ENCODE peak calls at places on chromosomes 6 and 20, in five cellular contexts. N is H1, A is SK-N-SH, I is GM12878, F is HepG2. T is an unnamed sample.
A peak's percentile ranks its signal among the peaks of the same experiment; 100 is the strongest.

GRCh38 chr6:155026366-155027045 is 31.4 kb downstream of the TIAM2 start:
- DNase-seq in I (no peak), F (peak; percentile 41), A (no peak), N (no peak), T (no peak)

GRCh38 chr20:51366155-51366886 is 176.2 kb downstream of the NFATC2 start:
- DNase-seq in F (no peak), I (no peak), A (no peak), N (no peak), T (no peak)

GRCh38 chr20:43658068-43658722 is 8.7 kb upstream of the MYBL2 start:
- DNase-seq in I (no peak), A (no peak), N (no peak), F (peak; percentile 79), T (no peak)

GRCh38 chr20:48822879-48823385 is 4.9 kb downstream of the PREX1 start:
- DNase-seq in N (no peak), I (peak; percentile 40), F (no peak), A (no peak), T (peak; percentile 70)

GRCh38 chr6:157542405-157542943 is 161.5 kb downstream of the ZDHHC14 start:
- DNase-seq in I (no peak), F (no peak), N (no peak), A (no peak), T (no peak)

GRCh38 chr6:105428342-105428957 is 25.6 kb upstream of the PREP start:
- DNase-seq in A (no peak), F (peak; percentile 92), N (no peak), I (no peak), T (no peak)

GRCh38 chr6:1832844-1833787 is 223.4 kb downstream of the FOXC1 start:
- DNase-seq in I (no peak), N (no peak), F (peak; percentile 52), A (peak; percentile 61), T (no peak)

GRCh38 chr6:1910621-1911407 is 301.1 kb downstream of the FOXC1 start:
- DNase-seq in I (no peak), A (no peak), N (no peak), F (no peak), T (no peak)

GRCh38 chr20:16004108-16004854 is 569.0 kb downstream of the KIF16B start:
- DNase-seq in N (no peak), F (no peak), I (no peak), A (no peak), T (no peak)

GRCh38 chr6:133983099-133983939 is 30.3 kb downstream of the TBPL1 start:
- DNase-seq in I (no peak), A (no peak), F (peak; percentile 28), N (no peak), T (peak; percentile 61)

GRCh38 chr6:170210651-170211403 is 80.1 kb downstream of the DLL1 start:
- DNase-seq in I (no peak), N (peak; percentile 39), F (no peak), A (peak; percentile 13), T (no peak)
- TF ChIP-seq GABPA in I (no peak), N (no peak), F (no peak), A (no peak), T (no peak)

DNA sequence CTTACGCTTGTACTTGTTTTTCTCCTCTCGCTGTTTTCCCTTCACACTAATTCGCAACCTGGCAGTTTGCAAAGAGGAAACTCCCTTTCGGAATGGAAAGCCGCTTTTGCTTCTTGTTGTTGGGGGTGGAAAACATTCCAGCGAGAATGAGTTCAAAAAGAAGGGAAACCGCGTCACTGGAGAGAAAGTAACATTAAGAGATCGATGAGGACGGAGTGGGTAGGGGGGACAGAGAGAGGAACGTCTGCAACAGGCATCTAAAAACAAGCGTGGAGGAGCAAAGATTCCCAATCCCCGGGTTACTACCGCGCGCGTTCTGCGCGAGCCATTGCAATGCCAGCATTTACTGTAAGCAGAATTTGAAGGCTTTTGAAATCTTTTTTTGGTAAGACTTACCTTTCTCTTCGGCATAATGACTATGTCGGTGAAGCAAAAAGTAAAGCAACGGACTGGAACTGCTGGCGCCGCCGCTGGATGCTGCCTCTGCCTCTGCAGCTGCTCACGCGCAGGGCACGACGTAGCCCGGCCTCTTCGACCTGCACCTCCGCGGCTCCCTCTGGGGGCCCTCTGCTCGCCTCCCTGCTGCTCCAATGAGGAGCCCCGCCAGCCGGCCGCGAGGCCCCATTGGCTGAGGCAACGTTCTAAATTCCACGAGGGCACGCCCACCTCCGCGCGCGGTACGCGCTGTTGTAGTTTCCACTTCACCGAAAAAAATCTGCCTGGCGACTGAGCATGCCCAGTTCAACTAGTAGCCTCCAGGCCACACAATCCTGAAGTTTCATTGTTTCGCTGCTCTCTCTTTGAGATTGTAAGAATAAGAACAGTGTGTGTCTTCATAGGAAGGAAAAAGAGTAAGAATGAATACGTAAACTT is at the start of gene HMGN3:
- DNase-seq in A (peak; percentile 93), N (peak; percentile 89), F (peak; percentile 85), I (peak; percentile 79), T (peak; percentile 58)
- TF ChIP-seq POLR2AphosphoS5 in A (peak; percentile 70), N (peak; percentile 91), F (peak; percentile 77), I (peak; percentile 86), T (peak; percentile 42)

GRCh38 chr6:35401514-35401913 is 50.6 kb upstream of the FANCE start:
- DNase-seq in A (no peak), I (no peak), N (no peak), F (no peak), T (no peak)
- TF ChIP-seq GABPA in A (no peak), I (no peak), N (no peak), F (no peak), T (no peak)

GRCh38 chr6:35664945-35665344 is 23.8 kb downstream of the FKBP5 start:
- DNase-seq in N (no peak), F (no peak), I (no peak), A (no peak), T (no peak)

GRCh38 chr6:35665573-35665972 is 23.1 kb downstream of the FKBP5 start:
- DNase-seq in A (no peak), N (no peak), I (no peak), F (no peak), T (no peak)

GRCh38 chr6:35668096-35668495 is 20.6 kb downstream of the FKBP5 start:
- DNase-seq in N (no peak), I (no peak), A (no peak), F (no peak), T (no peak)

GRCh38 chr6:35663001-35663400 is 25.7 kb downstream of the FKBP5 start:
- DNase-seq in F (no peak), I (no peak), A (no peak), N (no peak), T (no peak)

GRCh38 chr6:35663447-35664235 is 25.1 kb downstream of the FKBP5 start:
- DNase-seq in A (no peak), F (no peak), I (no peak), N (no peak), T (no peak)
- TF ChIP-seq POLR2AphosphoS5 in A (no peak), F (no peak), I (no peak), N (no peak), T (no peak)

GRCh38 chr20:53937929-53938367 is 132.4 kb downstream of the BCAS1 start:
- DNase-seq in I (no peak), N (peak; percentile 22), F (peak; percentile 45), A (no peak), T (peak; percentile 47)

GRCh38 chr20:53937330-53937729 is 133.1 kb downstream of the BCAS1 start:
- DNase-seq in A (no peak), N (peak; percentile 17), F (no peak), I (no peak), T (no peak)

GRCh38 chr20:53933232-53933846 is 137.1 kb downstream of the BCAS1 start:
- DNase-seq in I (no peak), N (no peak), F (no peak), A (no peak), T (no peak)

GRCh38 chr20:53934421-53935352 is 135.7 kb downstream of the BCAS1 start:
- DNase-seq in N (no peak), A (no peak), I (no peak), F (no peak), T (peak; percentile 83)

DNA sequence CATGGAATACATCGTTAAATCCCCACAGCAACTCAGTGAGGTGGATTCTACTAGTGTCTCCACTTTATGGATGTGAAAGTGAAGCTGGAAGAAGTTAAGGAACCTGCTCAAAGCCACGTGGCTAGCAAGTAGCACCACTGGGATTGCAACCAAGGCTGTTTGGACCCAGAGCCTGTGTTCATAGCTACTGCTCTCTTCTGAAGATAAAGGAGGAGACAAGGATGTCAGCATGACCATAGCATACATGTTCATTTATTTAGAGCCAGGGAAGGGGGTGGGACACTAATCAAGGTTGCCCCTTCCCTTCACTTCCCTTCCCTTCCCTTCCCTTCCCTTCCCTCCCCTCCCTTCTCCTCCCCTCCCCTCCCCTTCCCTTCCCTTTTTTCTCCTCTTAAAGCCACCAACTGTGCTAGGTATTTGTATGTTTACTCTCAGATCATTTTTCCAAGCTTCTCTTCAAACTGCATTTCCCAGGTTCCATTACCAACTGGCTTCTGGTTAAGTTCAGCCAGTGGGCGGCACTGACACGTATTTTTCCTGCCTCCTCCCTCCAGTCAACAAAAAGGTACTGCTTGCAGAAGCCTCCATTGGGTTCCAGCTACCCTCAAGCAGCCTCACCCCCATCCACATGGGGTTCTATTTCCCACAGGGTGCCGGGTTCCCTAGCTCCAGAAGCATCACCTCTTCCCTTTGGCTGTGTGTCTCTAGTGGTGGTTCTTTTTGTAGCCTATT is 134.9 kb downstream of the BCAS1 start:
- DNase-seq in I (no peak), N (peak; percentile 46), F (no peak), A (no peak), T (no peak)
- TF ChIP-seq GABPA in I (no peak), N (no peak), F (no peak), A (no peak), T (no peak)

DNA sequence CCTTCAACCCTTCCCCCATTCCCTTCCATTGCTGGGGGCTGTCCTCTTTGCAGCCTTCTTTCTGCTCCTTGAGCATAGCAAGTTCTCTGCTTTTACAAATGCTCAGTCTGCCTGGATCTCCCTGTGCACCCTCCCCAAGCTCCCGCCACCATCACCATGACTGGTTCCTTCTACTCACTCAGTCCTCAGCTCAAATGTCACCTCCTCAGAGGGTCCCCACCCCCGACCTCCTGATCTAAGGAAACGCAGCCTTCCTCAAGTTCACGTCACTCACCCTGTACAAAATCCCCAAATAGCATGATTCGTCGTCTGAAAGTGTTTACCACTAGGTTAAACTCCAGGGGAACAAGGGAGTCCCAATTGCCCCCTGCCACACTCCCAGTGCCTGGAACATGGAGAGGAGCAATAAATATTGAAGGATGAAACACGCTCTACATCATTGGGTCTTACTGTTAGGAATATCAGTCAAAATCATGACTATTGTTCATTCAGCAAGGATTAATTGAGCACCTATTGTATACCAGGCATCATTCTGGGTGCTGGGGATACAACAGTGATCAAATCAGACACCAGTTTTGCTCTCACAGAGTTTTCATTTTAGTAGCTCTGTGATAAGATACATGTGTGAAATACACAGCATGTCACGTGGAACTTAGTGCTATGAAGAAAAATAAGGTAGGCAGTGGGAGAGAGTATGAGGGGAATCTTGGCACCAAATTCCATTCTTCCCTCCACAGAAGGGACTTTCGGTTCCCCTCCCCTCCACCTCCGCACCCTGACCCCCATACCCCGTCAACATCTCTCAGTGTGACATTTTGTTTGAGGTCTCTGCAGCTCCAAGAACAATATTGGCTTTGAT is 15.6 kb downstream of the TP53RK start:
- DNase-seq in A (no peak), I (no peak), F (no peak), N (no peak), T (no peak)
- TF ChIP-seq POLR2AphosphoS5 in A (no peak), I (no peak), F (no peak), N (no peak), T (no peak)

T was measured in HL-60.